ENCODE peak calls at places on chromosomes 3 and 15, in six cellular contexts. D is body of pancreas, T is GM23338, Y is neuronal stem cell, I is adrenal gland, W is pancreas. O is an unnamed sample. For H3K4me1, the result is how much of the 10 kb centered on the place peaks cover.

GRCh38 chr3:16548721-16549120 is 35.2 kb upstream of the RFTN1 start:
- DNase-seq in D (no peak), T (no peak), Y (no peak), I (no peak), W (no peak), O (no peak)

GRCh38 chr3:157127831-157128767 is 31.8 kb downstream of the CCNL1 start:
- DNase-seq in D (peak), T (no peak), Y (no peak), I (peak), W (no peak), O (peak)

GRCh38 chr15:63466378-63467192 is 37.8 kb upstream of the USP3 start:
- DNase-seq in D (peak), T (peak), Y (peak), I (no peak), W (no peak), O (no peak)

GRCh38 chr3:142993958-142994442 is 7.4 kb upstream of the U2SURP start:
- DNase-seq in D (peak), T (peak), Y (peak), I (peak), W (no peak), O (peak)

GRCh38 chr15:31488437-31489204 is 162.0 kb downstream of the KLF13 start:
- DNase-seq in D (peak), T (peak), Y (peak), I (peak), W (no peak), O (peak)

GRCh38 chr3:30631237-30631961 is 25.0 kb downstream of the TGFBR2 start:
- DNase-seq in D (no peak), T (no peak), Y (no peak), I (peak), W (no peak), O (no peak)

GRCh38 chr15:66298803-66299251 is 5.5 kb downstream of the DIS3L start:
- DNase-seq in D (peak), T (no peak), Y (no peak), I (no peak), W (no peak), O (no peak)

GRCh38 chr15:71149645-71150557 is 34.6 kb downstream of the THSD4 start:
- DNase-seq in D (peak), T (no peak), Y (no peak), I (peak), W (no peak), O (peak)

GRCh38 chr3:119819806-119820205 is 37.9 kb downstream of the NR1I2 start:
- DNase-seq in D (no peak), T (no peak), Y (no peak), I (no peak), W (no peak), O (no peak)

GRCh38 chr3:58104155-58104554 is 95.9 kb downstream of the FLNB start:
- DNase-seq in D (no peak), T (no peak), Y (no peak), I (no peak), W (no peak), O (no peak)

GRCh38 chr3:157354254-157354653 is 82.4 kb upstream of the PTX3 start:
- DNase-seq in D (no peak), T (no peak), Y (no peak), I (no peak), W (no peak), O (no peak)

GRCh38 chr3:143952569-143953069 is 19.0 kb upstream of the DIPK2A start:
- DNase-seq in D (no peak), T (peak), Y (no peak), I (no peak), W (no peak), O (no peak)

GRCh38 chr15:32834156-32834555 is 116.4 kb downstream of the GREM1 start:
- DNase-seq in D (no peak), T (no peak), Y (no peak), I (no peak), W (no peak), O (no peak)

GRCh38 chr15:74787251-74788041 is 5.6 kb downstream of the CSK start:
- DNase-seq in D (no peak), T (peak), Y (no peak), I (peak), W (no peak), O (peak)

GRCh38 chr3:122936986-122937385 is 90.6 kb downstream of the SEMA5B start:
- DNase-seq in D (no peak), T (no peak), Y (no peak), I (no peak), W (no peak), O (no peak)

GRCh38 chr3:144106970-144107369 is 135.3 kb downstream of the DIPK2A start:
- DNase-seq in D (no peak), T (no peak), Y (no peak), I (no peak), W (no peak), O (no peak)

GRCh38 chr3:23302276-23302675 is 99.1 kb downstream of the UBE2E2 start:
- DNase-seq in D (no peak), T (no peak), Y (no peak), I (no peak), W (no peak), O (no peak)

GRCh38 chr15:65409284-65409631 is 13.5 kb downstream of the IGDCC4 start:
- DNase-seq in D (no peak), T (no peak), Y (no peak), I (no peak), W (no peak), O (no peak)

GRCh38 chr15:90223441-90224165 is 10.1 kb downstream of the CIB1 start:
- DNase-seq in D (no peak), T (no peak), Y (no peak), I (no peak), W (peak), O (no peak)

GRCh38 chr3:151943539-151943938 is 70.1 kb downstream of the SUCNR1 start:
- DNase-seq in D (no peak), T (no peak), Y (no peak), I (no peak), W (no peak), O (no peak)
- H3K4me1 ChIP-seq in D (under half), T (under half), Y (under half), I (under half), W (under half), O (under half)

DNA sequence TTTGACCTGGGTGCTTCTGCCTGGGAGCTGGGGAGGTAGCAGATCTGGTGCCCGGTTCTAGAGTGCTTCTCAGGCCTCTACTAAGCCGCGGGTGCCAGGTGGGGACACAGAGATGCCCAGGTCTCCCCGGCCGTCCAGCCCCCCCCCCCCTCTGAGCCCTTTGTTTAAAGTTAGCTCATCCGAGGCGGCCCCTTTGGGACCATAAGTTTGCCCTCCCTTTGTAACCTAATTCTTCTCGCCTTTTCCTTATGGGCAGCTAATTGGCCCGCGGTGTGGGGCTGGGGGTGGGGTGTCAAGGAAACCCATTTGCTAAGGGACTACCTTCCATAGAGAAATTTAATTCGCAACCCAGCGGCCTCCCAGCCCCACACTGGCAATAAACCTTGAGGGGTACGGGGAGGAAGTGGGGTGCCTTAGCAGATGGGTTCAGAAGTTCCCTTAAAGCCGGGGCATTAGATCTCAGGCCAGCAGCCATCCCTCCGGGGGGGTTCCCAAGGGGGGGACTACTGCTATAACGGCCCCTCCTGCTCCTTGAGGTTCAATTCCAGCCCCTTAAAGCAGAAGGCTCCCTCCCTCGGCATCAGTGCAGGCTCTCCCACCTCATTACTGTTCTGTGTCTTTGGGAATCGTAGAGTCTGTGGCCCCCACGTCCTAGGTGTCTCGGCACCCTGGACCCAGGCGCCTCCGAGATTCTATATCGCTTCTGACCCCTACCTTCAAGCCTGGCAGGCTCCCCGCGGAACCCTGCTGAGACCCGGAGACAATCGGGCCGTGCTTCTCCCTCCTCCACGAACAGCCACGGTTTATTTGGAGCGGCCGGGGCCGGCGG is 1.7 kb downstream of the GATA2 start:
- DNase-seq in D (peak), T (no peak), Y (no peak), I (peak), W (peak), O (no peak)
- H3K4me3 ChIP-seq in D (peak), T (peak), Y (no peak), I (peak), W (peak), O (peak)

DNA sequence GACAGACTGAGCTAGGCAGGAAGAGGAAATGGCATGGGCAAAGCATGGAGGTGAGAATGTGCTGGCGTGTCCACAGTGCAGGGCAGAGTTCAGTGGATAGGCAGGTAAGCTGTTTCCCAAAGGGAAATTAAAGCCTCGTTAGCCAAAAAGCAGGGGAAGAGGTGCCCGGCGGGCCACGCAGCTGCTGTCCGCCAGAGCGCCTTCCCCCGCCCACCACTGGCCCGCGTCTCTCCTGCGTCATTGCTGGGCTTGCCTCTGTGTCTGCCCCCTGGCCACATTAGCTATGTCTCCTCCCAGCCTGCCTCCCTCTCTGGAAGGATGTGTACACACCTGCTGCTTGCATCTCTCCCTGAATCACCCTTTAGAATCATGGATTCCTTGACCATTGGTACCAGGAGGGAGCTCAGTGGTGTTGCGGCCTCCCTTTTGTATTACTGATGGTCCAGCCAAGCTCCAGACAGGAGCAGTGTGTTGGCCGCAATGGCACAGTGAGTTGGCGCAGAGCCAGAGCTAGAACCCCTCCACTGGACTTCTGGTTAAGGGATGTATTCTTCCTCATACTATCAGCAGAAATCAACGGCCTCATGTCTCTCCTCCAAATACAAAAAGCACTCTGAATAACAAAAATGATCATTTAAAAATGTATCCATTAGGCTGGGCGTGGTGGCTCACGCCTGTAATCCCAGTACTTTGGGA is 26.6 kb downstream of the SLC28A1 start:
- DNase-seq in D (no peak), T (no peak), Y (no peak), I (no peak), W (no peak), O (no peak)
- H3K27ac ChIP-seq in D (peak), T (no peak), Y (no peak), I (peak), W (peak), O (peak)

GRCh38 chr15:101723161-101723873 is 956 bp downstream of the TARS3 start:
- DNase-seq in D (no peak), T (no peak), Y (no peak), I (peak), W (no peak), O (no peak)

GRCh38 chr15:101727186-101727585 is 2.9 kb upstream of the TARS3 start:
- DNase-seq in D (no peak), T (no peak), Y (no peak), I (no peak), W (no peak), O (no peak)

GRCh38 chr15:101723874-101724674 is at the start of gene TARS3:
- DNase-seq in D (peak), T (peak), Y (peak), I (peak), W (peak), O (peak)

GRCh38 chr15:101725073-101725472 is 800 bp upstream of the TARS3 start:
- DNase-seq in D (no peak), T (no peak), Y (no peak), I (no peak), W (no peak), O (no peak)

GRCh38 chr15:101724675-101725005 is 367 bp upstream of the TARS3 start:
- DNase-seq in D (no peak), T (no peak), Y (no peak), I (no peak), W (no peak), O (no peak)
- H3K4me1 ChIP-seq in D (under half), T (under half), Y (under half), I (under half), W (under half), O (under half)

GRCh38 chr3:77041156-77041696 is 1.3 kb downstream of the ROBO2 start:
- DNase-seq in D (no peak), T (no peak), Y (no peak), I (no peak), W (no peak), O (no peak)

GRCh38 chr3:77041756-77042155 is 1.9 kb downstream of the ROBO2 start:
- DNase-seq in D (no peak), T (no peak), Y (no peak), I (no peak), W (no peak), O (no peak)

GRCh38 chr3:77038928-77039605 is 832 bp upstream of the ROBO2 start:
- DNase-seq in D (no peak), T (peak), Y (peak), I (no peak), W (peak), O (no peak)

GRCh38 chr3:77038468-77038927 is 1.4 kb upstream of the ROBO2 start:
- DNase-seq in D (peak), T (peak), Y (peak), I (peak), W (peak), O (peak)

GRCh38 chr3:77039606-77040553 is at the start of gene ROBO2:
- DNase-seq in D (peak), T (peak), Y (peak), I (no peak), W (peak), O (no peak)
- H3K4me3 ChIP-seq in D (no peak), T (peak), Y (peak), I (peak), W (peak), O (peak)

GRCh38 chr3:150078983-150079739 is 108.5 kb upstream of the PFN2 start:
- DNase-seq in D (peak), T (no peak), Y (no peak), I (no peak), W (no peak), O (no peak)
- H3K27ac ChIP-seq in D (no peak), T (no peak), Y (no peak), I (no peak), W (no peak), O (peak)